ENCODE peak calls at places on chromosome 11, in seven cellular contexts. D, V, G, B, L, E and T are unnamed samples.

GRCh38 chr11:74932797-74933196 is 16.1 kb downstream of the XRRA1 start:
- DNase-seq in D (peak), V (peak), G (peak), B (peak), L (no peak), E (no peak), T (no peak)

GRCh38 chr11:85756401-85757200 is 54.3 kb downstream of the SYTL2 start:
- DNase-seq in D (no peak), V (no peak), G (peak), B (no peak), L (no peak), E (no peak), T (no peak)

GRCh38 chr11:128310676-128311445 is 276.5 kb downstream of the ETS1 start:
- DNase-seq in D (no peak), V (no peak), G (no peak), B (no peak), L (no peak), E (no peak), T (no peak)

GRCh38 chr11:122598971-122599370 is 56.6 kb upstream of the UBASH3B start:
- DNase-seq in D (no peak), V (peak), G (peak), B (no peak), L (no peak), E (no peak), T (no peak)

GRCh38 chr11:129258205-129258604 is 66.1 kb upstream of the ARHGAP32 start:
- DNase-seq in D (no peak), V (no peak), G (no peak), B (no peak), L (no peak), E (no peak), T (no peak)

GRCh38 chr11:2803186-2804057 is 82.2 kb downstream of the CDKN1C start:
- DNase-seq in D (no peak), V (no peak), G (peak), B (no peak), L (no peak), E (peak), T (no peak)

GRCh38 chr11:76620471-76620870 is 50.1 kb downstream of the LRRC32 start:
- DNase-seq in D (peak), V (peak), G (no peak), B (peak), L (no peak), E (no peak), T (no peak)

GRCh38 chr11:121246021-121246768 is 46.4 kb upstream of the SC5D start:
- DNase-seq in D (no peak), V (no peak), G (no peak), B (no peak), L (no peak), E (no peak), T (no peak)

GRCh38 chr11:8309862-8310261 is 46.2 kb upstream of the LMO1 start:
- DNase-seq in D (no peak), V (no peak), G (peak), B (no peak), L (no peak), E (no peak), T (no peak)

GRCh38 chr11:128341280-128341679 is 246.1 kb downstream of the ETS1 start:
- DNase-seq in D (no peak), V (no peak), G (peak), B (no peak), L (no peak), E (no peak), T (no peak)

GRCh38 chr11:24295360-24295759 is 201.5 kb upstream of the LUZP2 start:
- DNase-seq in D (no peak), V (peak), G (no peak), B (no peak), L (no peak), E (no peak), T (no peak)

GRCh38 chr11:112797653-112798293 is 163.4 kb upstream of the NCAM1 start:
- DNase-seq in D (peak), V (peak), G (peak), B (no peak), L (no peak), E (peak), T (peak)

GRCh38 chr11:112835556-112835955 is 125.7 kb upstream of the NCAM1 start:
- DNase-seq in D (no peak), V (no peak), G (no peak), B (no peak), L (no peak), E (no peak), T (peak)

GRCh38 chr11:89235121-89235520 is 57.4 kb downstream of the TYR start:
- DNase-seq in D (no peak), V (no peak), G (no peak), B (no peak), L (no peak), E (no peak), T (no peak)

GRCh38 chr11:66081505-66081904 is 11.4 kb downstream of the PACS1 start:
- DNase-seq in D (no peak), V (no peak), G (peak), B (no peak), L (peak), E (peak), T (no peak)

GRCh38 chr11:61912530-61912898 is 4.9 kb downstream of the RAB3IL1 start:
- DNase-seq in D (no peak), V (no peak), G (no peak), B (no peak), L (no peak), E (peak), T (no peak)

GRCh38 chr11:72576661-72577060 is 97.6 kb downstream of the PDE2A start:
- DNase-seq in D (no peak), V (no peak), G (no peak), B (no peak), L (no peak), E (no peak), T (no peak)

GRCh38 chr11:2929880-2930704 is 872 bp upstream of the PHLDA2 start:
- DNase-seq in D (peak), V (peak), G (peak), B (peak), L (no peak), E (peak), T (peak)

GRCh38 chr11:45543808-45544422 is 121.5 kb downstream of the CHST1 start:
- DNase-seq in D (no peak), V (no peak), G (peak), B (no peak), L (peak), E (no peak), T (peak)

GRCh38 chr11:14650064-14650463 is 6.5 kb downstream of the PDE3B start:
- DNase-seq in D (no peak), V (no peak), G (no peak), B (no peak), L (no peak), E (no peak), T (no peak)

GRCh38 chr11:116148056-116148455 is 624.7 kb downstream of the BUD13 start:
- DNase-seq in D (no peak), V (no peak), G (no peak), B (no peak), L (peak), E (no peak), T (peak)

GRCh38 chr11:75286826-75287465 is 46.4 kb downstream of the TPBGL start:
- DNase-seq in D (no peak), V (peak), G (peak), B (no peak), L (no peak), E (no peak), T (no peak)

GRCh38 chr11:3755151-3755550 is 42.2 kb downstream of the NUP98 start:
- DNase-seq in D (no peak), V (no peak), G (no peak), B (no peak), L (no peak), E (no peak), T (no peak)

GRCh38 chr11:63985812-63986155 is 454 bp upstream of the OTUB1 start:
- DNase-seq in D (no peak), V (no peak), G (no peak), B (no peak), L (peak), E (no peak), T (no peak)

GRCh38 chr11:132073787-132074186 is 703.4 kb downstream of the NTM start:
- DNase-seq in D (no peak), V (no peak), G (no peak), B (no peak), L (no peak), E (no peak), T (no peak)

GRCh38 chr11:2886191-2886894 is 768 bp upstream of the CDKN1C start:
- DNase-seq in D (peak), V (no peak), G (no peak), B (no peak), L (peak), E (peak), T (peak)

GRCh38 chr11:102669664-102670063 is 35.9 kb downstream of the MMP27 start:
- DNase-seq in D (no peak), V (no peak), G (no peak), B (no peak), L (no peak), E (no peak), T (no peak)

GRCh38 chr11:11847082-11847481 is 5.3 kb downstream of the USP47 start:
- DNase-seq in D (no peak), V (no peak), G (no peak), B (no peak), L (no peak), E (no peak), T (no peak)

DNA sequence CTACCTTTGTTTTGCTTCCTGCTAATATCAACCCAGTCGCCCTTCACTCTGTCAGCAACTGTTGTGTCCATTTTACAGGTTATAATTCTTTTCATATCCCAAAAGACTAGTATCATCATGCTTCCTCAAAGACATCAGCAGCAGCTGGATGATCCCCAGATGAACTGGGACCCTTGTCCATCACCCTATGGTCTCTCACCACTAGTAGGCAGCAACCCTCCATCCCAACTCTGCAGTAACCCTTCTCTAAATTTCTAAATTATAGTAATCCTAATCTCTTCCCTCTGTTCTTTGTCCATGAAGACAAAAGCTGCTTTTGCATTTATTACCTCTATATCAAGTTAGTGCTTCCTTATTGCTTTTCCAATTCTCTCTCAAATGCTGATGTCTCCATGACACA is 1025.8 kb downstream of the FAM181B start:
- DNase-seq in D (no peak), V (no peak), G (no peak), B (no peak), L (no peak), E (no peak), T (no peak)
- TF ChIP-seq CTCF in D (peak), V (peak), G (no peak), B (no peak), L (peak), E (no peak), T (peak)

DNA sequence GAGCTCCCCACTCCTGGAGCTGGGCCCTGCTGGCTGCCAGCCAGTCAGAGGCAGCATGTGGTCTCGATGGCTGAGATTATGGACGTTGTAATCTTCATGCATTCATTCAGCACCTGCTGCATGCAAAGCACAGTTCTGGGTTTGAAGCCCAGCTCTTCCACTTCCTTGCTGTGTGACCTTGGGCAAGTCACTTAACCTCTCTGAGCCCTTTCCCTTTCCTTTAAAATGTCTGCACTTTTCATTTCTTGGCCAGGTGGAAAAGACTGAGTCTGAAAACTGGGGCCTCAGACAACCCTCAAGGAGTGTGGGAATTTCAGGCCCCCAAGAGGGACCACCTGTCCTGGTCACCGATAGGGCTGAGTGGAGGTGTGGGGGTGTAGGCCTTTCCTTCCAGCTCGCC is 24.6 kb upstream of the MYEOV start:
- DNase-seq in D (no peak), V (no peak), G (no peak), B (no peak), L (no peak), E (no peak), T (no peak)
- TF ChIP-seq CTCF in D (no peak), V (no peak), G (no peak), B (no peak), L (no peak), E (no peak), T (no peak)

GRCh38 chr11:126310992-126311310 is 7.1 kb downstream of the DCPS start:
- DNase-seq in D (no peak), V (no peak), G (no peak), B (no peak), L (no peak), E (no peak), T (no peak)

GRCh38 chr11:126310229-126310991 is 6.5 kb downstream of the DCPS start:
- DNase-seq in D (peak), V (peak), G (peak), B (no peak), L (peak), E (peak), T (peak)

GRCh38 chr11:126313826-126314225 is 10.0 kb downstream of the DCPS start:
- DNase-seq in D (no peak), V (no peak), G (no peak), B (no peak), L (no peak), E (no peak), T (no peak)

GRCh38 chr11:126312903-126313460 is 9.1 kb downstream of the DCPS start:
- DNase-seq in D (no peak), V (no peak), G (no peak), B (no peak), L (no peak), E (no peak), T (no peak)

GRCh38 chr11:126311464-126312291 is 7.8 kb downstream of the DCPS start:
- DNase-seq in D (no peak), V (no peak), G (no peak), B (no peak), L (no peak), E (no peak), T (no peak)
- TF ChIP-seq CTCF in D (no peak), V (no peak), G (no peak), B (no peak), L (no peak), E (no peak), T (no peak)

GRCh38 chr11:32884770-32885384 is 7.7 kb upstream of the QSER1 start:
- DNase-seq in D (no peak), V (peak), G (peak), B (no peak), L (peak), E (no peak), T (no peak)
- TF ChIP-seq CTCF in D (peak), V (peak), G (peak), B (peak), L (peak), E (no peak), T (no peak)